ENCODE peak calls at places on chromosomes 12 and 14, in six cellular contexts. M, R, C, I, B and T are unnamed samples.

GRCh38 chr14:105817971-105818711 is 291.8 kb downstream of the TMEM121 start:
- DNase-seq in B (no peak), R (no peak), I (no peak), C (no peak), M (no peak), T (no peak)

GRCh38 chr12:86186449-86186848 is 69.7 kb downstream of the MGAT4C start:
- DNase-seq in C (no peak), R (no peak), I (no peak), B (no peak), M (no peak), T (no peak)

GRCh38 chr12:28998662-28999120 is 150.4 kb upstream of the FAR2 start:
- DNase-seq in C (peak), R (peak), I (no peak), B (no peak), M (no peak), T (no peak)

GRCh38 chr12:122681814-122682213 is 21.3 kb downstream of the HCAR2 start:
- DNase-seq in M (no peak), B (peak), C (no peak), I (no peak), R (no peak), T (no peak)

GRCh38 chr12:48681416-48681737 is 661 bp downstream of the KANSL2 start:
- DNase-seq in M (no peak), B (no peak), I (no peak), C (no peak), R (no peak), T (no peak)

GRCh38 chr12:3492868-3493224 is 1.8 kb downstream of the PRMT8 start:
- DNase-seq in R (no peak), I (no peak), C (no peak), M (no peak), B (no peak), T (no peak)

GRCh38 chr12:120455302-120455701 is 9.1 kb downstream of the GATC start:
- DNase-seq in R (no peak), I (no peak), C (no peak), M (no peak), B (no peak), T (no peak)

GRCh38 chr14:105660816-105661531 is 134.6 kb downstream of the TMEM121 start:
- DNase-seq in I (no peak), M (no peak), R (no peak), C (no peak), B (no peak), T (no peak)

GRCh38 chr12:116982721-116983502 is 72.2 kb downstream of the FBXW8 start:
- DNase-seq in R (no peak), C (no peak), M (no peak), B (no peak), I (no peak), T (no peak)

GRCh38 chr12:5889381-5890047 is 55.5 kb downstream of the ANO2 start:
- DNase-seq in C (no peak), I (no peak), R (no peak), B (no peak), M (no peak), T (no peak)

GRCh38 chr12:12722351-12723146 is 5.4 kb downstream of the CDKN1B start:
- DNase-seq in I (no peak), R (no peak), M (no peak), B (no peak), C (no peak), T (no peak)

GRCh38 chr12:102659200-102659911 is 179.0 kb upstream of the IGF1 start:
- DNase-seq in M (no peak), R (no peak), I (no peak), B (no peak), C (no peak), T (no peak)
- TF ChIP-seq CTCF in M (no peak), R (peak), I (no peak), B (no peak), C (no peak), T (no peak)

GRCh38 chr14:21846227-21846885 is 172.7 kb upstream of the OR4E1 start:
- DNase-seq in B (no peak), R (no peak), I (no peak), M (no peak), C (peak), T (peak)
- TF ChIP-seq CTCF in B (peak), R (peak), I (peak), M (peak), C (peak), T (peak)

GRCh38 chr12:109946913-109947312 is 46.8 kb downstream of the TCHP start:
- DNase-seq in B (no peak), M (no peak), R (no peak), C (no peak), I (no peak), T (no peak)

GRCh38 chr12:109943811-109944210 is 43.7 kb downstream of the TCHP start:
- DNase-seq in C (no peak), I (no peak), B (no peak), M (no peak), R (no peak), T (no peak)

GRCh38 chr12:109944561-109944960 is 44.5 kb downstream of the TCHP start:
- DNase-seq in I (no peak), M (no peak), R (no peak), B (no peak), C (no peak), T (no peak)

GRCh38 chr12:109946505-109946904 is 46.4 kb downstream of the TCHP start:
- DNase-seq in M (peak), B (no peak), C (no peak), I (no peak), R (no peak), T (no peak)

DNA sequence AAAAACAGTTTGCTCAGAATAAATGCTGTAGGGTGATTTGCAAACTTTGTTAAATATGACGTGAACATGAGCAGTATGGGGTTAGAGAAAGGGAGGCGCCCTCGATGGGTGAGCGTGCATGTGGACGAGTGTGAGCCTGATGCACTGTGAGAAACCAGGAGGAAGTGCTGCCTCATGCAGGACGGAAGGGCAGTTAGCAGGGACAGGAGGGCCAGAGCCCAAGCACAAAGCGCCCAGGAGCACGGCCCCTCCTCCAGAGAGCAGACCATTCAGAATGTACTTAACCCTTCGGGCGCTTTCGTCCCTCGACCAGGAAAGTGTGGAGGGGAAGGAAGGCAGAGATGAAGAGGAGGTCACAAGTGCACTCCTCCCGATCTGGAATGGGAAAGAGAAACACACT is 44.9 kb downstream of the TCHP start:
- DNase-seq in C (no peak), B (no peak), I (no peak), M (peak), R (no peak), T (peak)
- TF ChIP-seq CTCF in C (no peak), B (no peak), I (no peak), M (no peak), R (no peak), T (no peak)

DNA sequence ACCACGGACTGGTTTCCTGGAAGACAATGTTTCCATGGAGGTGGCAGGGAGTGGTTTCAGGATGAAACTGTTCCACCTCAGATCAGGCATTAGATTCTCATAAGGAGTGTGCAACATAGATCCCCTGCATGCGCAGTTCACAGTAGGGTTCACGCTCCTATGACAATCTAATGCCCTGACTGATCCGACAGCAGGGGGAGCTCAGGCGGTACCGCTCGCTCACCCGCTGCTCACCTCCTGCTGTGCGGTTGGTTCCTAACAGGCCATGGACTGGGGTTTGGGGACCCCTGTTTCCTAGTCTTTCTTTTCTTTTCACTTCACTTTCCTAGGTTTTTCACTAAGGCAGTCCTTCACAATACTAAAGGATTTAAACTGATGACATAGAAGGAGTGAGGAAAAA is 39.6 kb downstream of the GUCY2C start:
- DNase-seq in R (no peak), M (no peak), B (no peak), I (no peak), C (no peak), T (no peak)
- TF ChIP-seq CTCF in R (no peak), M (no peak), B (no peak), I (no peak), C (no peak), T (no peak)

GRCh38 chr14:85527458-85527857 is 2.5 kb upstream of the FLRT2 start:
- DNase-seq in R (no peak), B (no peak), I (no peak), M (no peak), C (no peak), T (no peak)

GRCh38 chr14:85527006-85527405 is 2.9 kb upstream of the FLRT2 start:
- DNase-seq in B (no peak), I (no peak), R (no peak), M (no peak), C (no peak), T (no peak)

GRCh38 chr14:85528882-85529585 is 910 bp upstream of the FLRT2 start:
- DNase-seq in M (no peak), I (no peak), C (peak), R (no peak), B (no peak), T (peak)

GRCh38 chr14:85529803-85530574 is at the start of gene FLRT2:
- DNase-seq in C (peak), M (peak), B (peak), R (no peak), I (peak), T (peak)

GRCh38 chr14:85528080-85528881 is 1.7 kb upstream of the FLRT2 start:
- DNase-seq in R (peak), I (no peak), C (peak), M (peak), B (no peak), T (peak)
- TF ChIP-seq CTCF in R (peak), I (peak), C (peak), M (peak), B (peak), T (peak)

GRCh38 chr14:79585845-79586244 is 625.5 kb downstream of the DIO2 start:
- DNase-seq in I (no peak), R (no peak), B (no peak), M (no peak), C (no peak), T (no peak)

GRCh38 chr14:79586401-79586800 is 624.9 kb downstream of the DIO2 start:
- DNase-seq in I (no peak), R (no peak), B (peak), C (no peak), M (no peak), T (no peak)

GRCh38 chr14:79583738-79584405 is 627.4 kb downstream of the DIO2 start:
- DNase-seq in C (no peak), R (no peak), M (no peak), B (no peak), I (no peak), T (no peak)

GRCh38 chr14:79587194-79587593 is 624.1 kb downstream of the DIO2 start:
- DNase-seq in M (no peak), I (no peak), R (no peak), B (no peak), C (no peak), T (no peak)

DNA sequence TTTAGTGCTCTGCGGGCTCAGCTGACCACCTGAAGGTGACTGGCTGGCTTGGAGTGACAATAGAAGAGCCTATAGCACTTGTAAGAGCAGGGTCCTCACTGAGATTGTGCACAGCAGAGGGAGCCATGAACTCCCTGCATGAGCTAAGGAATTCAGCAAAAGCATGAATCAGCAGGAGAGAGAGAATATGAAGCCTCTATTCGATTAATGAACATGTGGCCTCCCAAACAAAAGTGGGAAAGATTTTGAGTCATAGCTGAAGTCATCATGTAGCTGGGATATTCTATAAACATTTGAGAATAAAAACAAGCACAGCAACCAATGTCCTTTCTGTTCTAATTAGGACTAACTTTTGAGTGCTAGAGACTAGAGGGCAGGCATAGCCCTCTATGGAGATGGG is 626.6 kb downstream of the DIO2 start:
- DNase-seq in C (peak), M (no peak), I (no peak), B (no peak), R (peak), T (no peak)
- TF ChIP-seq CTCF in C (peak), M (no peak), I (no peak), B (no peak), R (peak), T (no peak)

DNA sequence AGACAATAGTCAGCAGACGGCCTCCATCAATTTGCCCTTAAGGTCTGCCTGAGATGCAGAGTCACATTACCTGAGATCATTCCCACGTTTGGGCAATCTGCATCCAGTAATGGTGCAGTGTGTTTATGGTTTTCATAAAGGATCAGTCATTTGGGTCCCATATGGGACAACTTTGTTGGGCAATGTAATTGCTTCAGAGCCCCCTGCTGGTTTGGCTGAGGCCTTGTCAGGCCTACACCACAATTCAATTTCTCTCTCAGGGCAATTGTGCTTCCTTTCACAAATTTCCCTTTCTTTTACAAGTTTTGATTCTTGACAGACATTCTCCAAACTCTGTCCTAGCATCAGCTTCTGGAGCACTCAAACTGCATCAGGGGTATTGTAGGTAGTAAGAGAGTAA is 191.2 kb upstream of the SSTR1 start:
- DNase-seq in I (no peak), R (no peak), M (no peak), C (no peak), B (no peak), T (no peak)
- TF ChIP-seq CTCF in I (peak), R (peak), M (no peak), C (peak), B (no peak), T (peak)